ENCODE peak calls at places on chromosome 1, in six cellular contexts. One of them, this sample, is unnamed.

GRCh38 chr1:8428441-8428840 is 110.5 kb downstream of the SLC45A1 start:
- DNase-seq in adrenal gland: no peak
- DNase-seq in fibroblast of lung: no peak
- DNase-seq in cardiac fibroblast: no peak
- DNase-seq in PC-3: no peak
- DNase-seq in HFF-Myc: no peak
- DNase-seq in this sample: no peak

GRCh38 chr1:6253380-6253779 is 7.5 kb downstream of the GPR153 start:
- DNase-seq in fibroblast of lung: no peak
- DNase-seq in adrenal gland: no peak
- DNase-seq in PC-3: no peak
- DNase-seq in HFF-Myc: no peak
- DNase-seq in cardiac fibroblast: no peak
- DNase-seq in this sample: no peak

GRCh38 chr1:117077267-117077666 is 17.1 kb downstream of the TTF2 start:
- DNase-seq in adrenal gland: no peak
- DNase-seq in PC-3: peak; percentile 88
- DNase-seq in fibroblast of lung: peak; percentile 97
- DNase-seq in cardiac fibroblast: peak; percentile 94
- DNase-seq in HFF-Myc: no peak
- DNase-seq in this sample: no peak

GRCh38 chr1:221394011-221394544 is 347.8 kb downstream of the DUSP10 start:
- DNase-seq in HFF-Myc: peak; percentile 29
- DNase-seq in adrenal gland: no peak
- DNase-seq in cardiac fibroblast: peak; percentile 65
- DNase-seq in fibroblast of lung: peak; percentile 90
- DNase-seq in PC-3: peak; percentile 86
- DNase-seq in this sample: no peak

GRCh38 chr1:110487676-110488075 is 31.3 kb downstream of the KCNA10 start:
- DNase-seq in HFF-Myc: no peak
- DNase-seq in cardiac fibroblast: no peak
- DNase-seq in PC-3: no peak
- DNase-seq in adrenal gland: no peak
- DNase-seq in fibroblast of lung: no peak
- DNase-seq in this sample: no peak

GRCh38 chr1:72280714-72281113 is 1.6 kb downstream of the NEGR1 start:
- DNase-seq in adrenal gland: no peak
- DNase-seq in PC-3: peak; percentile 28
- DNase-seq in cardiac fibroblast: peak; percentile 32
- DNase-seq in fibroblast of lung: no peak
- DNase-seq in HFF-Myc: no peak
- DNase-seq in this sample: no peak

GRCh38 chr1:25780318-25781129 is 19.5 kb upstream of the SELENON start:
- DNase-seq in adrenal gland: no peak
- DNase-seq in cardiac fibroblast: no peak
- DNase-seq in HFF-Myc: peak; percentile 31
- DNase-seq in PC-3: peak; percentile 48
- DNase-seq in fibroblast of lung: no peak
- DNase-seq in this sample: no peak

GRCh38 chr1:206608108-206608698 is 4.1 kb downstream of the EIF2D start:
- DNase-seq in cardiac fibroblast: peak; percentile 60
- DNase-seq in adrenal gland: no peak
- DNase-seq in fibroblast of lung: no peak
- DNase-seq in HFF-Myc: no peak
- DNase-seq in PC-3: peak; percentile 68
- DNase-seq in this sample: no peak

GRCh38 chr1:200751717-200752116 is 13.0 kb downstream of the CAMSAP2 start:
- DNase-seq in HFF-Myc: no peak
- DNase-seq in cardiac fibroblast: no peak
- DNase-seq in adrenal gland: no peak
- DNase-seq in fibroblast of lung: peak; percentile 48
- DNase-seq in PC-3: no peak
- DNase-seq in this sample: no peak

GRCh38 chr1:57270926-57271698 is 152.7 kb downstream of the DAB1 start:
- DNase-seq in cardiac fibroblast: no peak
- DNase-seq in adrenal gland: no peak
- DNase-seq in PC-3: no peak
- DNase-seq in HFF-Myc: no peak
- DNase-seq in fibroblast of lung: no peak
- DNase-seq in this sample: no peak

GRCh38 chr1:12528021-12528852 is 89.8 kb downstream of the DHRS3 start:
- DNase-seq in PC-3: peak; percentile 89
- DNase-seq in adrenal gland: peak; percentile 91
- DNase-seq in cardiac fibroblast: peak; percentile 62
- DNase-seq in fibroblast of lung: peak; percentile 56
- DNase-seq in HFF-Myc: no peak
- DNase-seq in this sample: no peak

GRCh38 chr1:9413143-9413876 is 120.6 kb downstream of the SPSB1 start:
- DNase-seq in adrenal gland: peak; percentile 80
- DNase-seq in PC-3: peak; percentile 85
- DNase-seq in fibroblast of lung: peak; percentile 94
- DNase-seq in HFF-Myc: peak; percentile 55
- DNase-seq in cardiac fibroblast: peak; percentile 84
- DNase-seq in this sample: peak; percentile 93

GRCh38 chr1:24351247-24351646 is 32.1 kb downstream of the GRHL3 start:
- DNase-seq in PC-3: no peak
- DNase-seq in HFF-Myc: no peak
- DNase-seq in adrenal gland: no peak
- DNase-seq in fibroblast of lung: no peak
- DNase-seq in cardiac fibroblast: no peak
- DNase-seq in this sample: no peak

GRCh38 chr1:38009088-38009840 is 3.3 kb upstream of the UTP11 start:
- DNase-seq in HFF-Myc: no peak
- DNase-seq in fibroblast of lung: peak; percentile 72
- DNase-seq in adrenal gland: peak; percentile 45
- DNase-seq in cardiac fibroblast: peak; percentile 92
- DNase-seq in PC-3: no peak
- DNase-seq in this sample: no peak
- TF ChIP-seq CTCF in HFF-Myc: no peak
- TF ChIP-seq CTCF in fibroblast of lung: no peak
- TF ChIP-seq CTCF in adrenal gland: no peak
- TF ChIP-seq CTCF in cardiac fibroblast: no peak
- TF ChIP-seq CTCF in PC-3: no peak
- TF ChIP-seq CTCF in this sample: no peak

DNA sequence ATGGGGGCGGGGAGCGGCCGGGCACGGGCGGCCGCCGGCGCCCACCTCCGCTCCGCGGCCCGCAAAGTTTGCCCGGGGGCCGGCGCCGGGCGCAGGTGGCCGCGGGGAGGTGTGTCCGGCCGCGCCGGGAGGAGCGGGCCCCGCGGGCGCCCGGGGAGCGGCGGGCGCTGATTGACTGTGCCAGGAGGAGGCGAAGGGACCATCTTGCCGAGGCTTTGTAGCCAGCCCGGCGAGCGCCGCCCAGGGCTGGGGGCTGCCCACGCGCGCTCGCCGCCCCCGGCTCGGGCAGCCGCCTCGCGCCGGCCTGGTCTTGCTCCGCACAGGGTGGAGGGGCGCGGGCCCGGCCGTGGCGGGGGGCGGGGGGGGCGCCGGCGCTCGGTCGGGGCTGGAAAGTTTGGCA is 432 bp downstream of the EPHB2 start:
- DNase-seq in HFF-Myc: no peak
- DNase-seq in cardiac fibroblast: no peak
- DNase-seq in fibroblast of lung: no peak
- DNase-seq in PC-3: no peak
- DNase-seq in adrenal gland: no peak
- DNase-seq in this sample: no peak
- H3K4me3 ChIP-seq in HFF-Myc: peak overlapping the region; percentile 58
- H3K4me3 ChIP-seq in cardiac fibroblast: peak overlapping the region; percentile 30
- H3K4me3 ChIP-seq in fibroblast of lung: no peak overlapping the region
- H3K4me3 ChIP-seq in PC-3: peak overlapping the region; percentile 81
- H3K4me3 ChIP-seq in adrenal gland: peak overlapping the region; percentile 60
- H3K4me3 ChIP-seq in this sample: no peak overlapping the region

GRCh38 chr1:2539312-2539907 is 9.3 kb upstream of the HES5 start:
- DNase-seq in adrenal gland: no peak
- DNase-seq in fibroblast of lung: no peak
- DNase-seq in PC-3: peak; percentile 47
- DNase-seq in cardiac fibroblast: no peak
- DNase-seq in HFF-Myc: no peak
- DNase-seq in this sample: no peak
- TF ChIP-seq CTCF in adrenal gland: no peak
- TF ChIP-seq CTCF in fibroblast of lung: peak; percentile 35
- TF ChIP-seq CTCF in PC-3: peak; percentile 54
- TF ChIP-seq CTCF in cardiac fibroblast: peak; percentile 34
- TF ChIP-seq CTCF in HFF-Myc: peak; percentile 33
- TF ChIP-seq CTCF in this sample: peak; percentile 56

DNA sequence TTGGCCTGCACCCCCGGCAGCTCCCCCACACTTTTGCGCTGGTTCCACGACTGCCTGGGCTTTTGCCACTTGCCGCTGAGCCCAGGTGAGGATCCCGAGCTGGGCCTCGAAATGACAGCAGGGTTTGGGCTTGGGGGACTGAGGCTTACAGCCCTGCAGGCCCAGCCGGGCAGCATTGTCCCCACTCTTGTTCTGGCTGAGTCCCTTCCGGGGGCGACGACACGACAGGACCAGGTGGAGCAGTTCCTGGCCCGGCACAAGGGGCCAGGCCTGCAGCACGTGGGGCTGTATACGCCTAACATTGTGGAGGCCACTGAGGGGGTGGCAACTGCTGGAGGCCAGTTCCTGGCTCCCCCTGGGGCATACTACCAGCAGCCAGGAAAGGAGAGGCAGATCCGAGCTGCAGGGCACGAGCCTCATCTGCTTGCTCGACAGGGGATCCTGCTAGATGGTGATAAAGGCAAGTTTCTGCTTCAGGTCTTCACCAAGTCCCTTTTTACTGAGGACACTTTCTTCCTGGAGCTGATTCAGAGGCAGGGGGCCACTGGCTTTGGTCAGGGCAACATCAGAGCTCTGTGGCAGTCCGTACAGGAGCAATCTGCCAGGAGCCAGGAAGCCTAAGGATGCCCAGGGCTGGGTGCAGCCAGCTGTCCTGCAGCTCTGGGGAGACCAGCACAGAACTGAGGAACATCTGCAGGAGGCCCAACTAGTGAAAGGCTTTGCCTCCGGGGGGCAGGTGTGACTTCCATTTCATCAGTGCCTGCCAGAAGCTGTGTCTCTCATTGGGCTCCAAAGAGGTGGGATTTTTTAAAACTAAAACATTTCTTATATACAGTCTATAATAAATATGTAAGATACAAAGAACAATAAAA is 1.2 kb downstream of the HPDL start:
- DNase-seq in adrenal gland: no peak
- DNase-seq in HFF-Myc: no peak
- DNase-seq in fibroblast of lung: no peak
- DNase-seq in PC-3: no peak
- DNase-seq in cardiac fibroblast: no peak
- DNase-seq in this sample: no peak
- H3K4me3 ChIP-seq in adrenal gland: no peak overlapping the region
- H3K4me3 ChIP-seq in HFF-Myc: peak overlapping the region; percentile 79
- H3K4me3 ChIP-seq in fibroblast of lung: no peak overlapping the region
- H3K4me3 ChIP-seq in PC-3: no peak overlapping the region
- H3K4me3 ChIP-seq in cardiac fibroblast: no peak overlapping the region
- H3K4me3 ChIP-seq in this sample: peak overlapping the region; percentile 78

DNA sequence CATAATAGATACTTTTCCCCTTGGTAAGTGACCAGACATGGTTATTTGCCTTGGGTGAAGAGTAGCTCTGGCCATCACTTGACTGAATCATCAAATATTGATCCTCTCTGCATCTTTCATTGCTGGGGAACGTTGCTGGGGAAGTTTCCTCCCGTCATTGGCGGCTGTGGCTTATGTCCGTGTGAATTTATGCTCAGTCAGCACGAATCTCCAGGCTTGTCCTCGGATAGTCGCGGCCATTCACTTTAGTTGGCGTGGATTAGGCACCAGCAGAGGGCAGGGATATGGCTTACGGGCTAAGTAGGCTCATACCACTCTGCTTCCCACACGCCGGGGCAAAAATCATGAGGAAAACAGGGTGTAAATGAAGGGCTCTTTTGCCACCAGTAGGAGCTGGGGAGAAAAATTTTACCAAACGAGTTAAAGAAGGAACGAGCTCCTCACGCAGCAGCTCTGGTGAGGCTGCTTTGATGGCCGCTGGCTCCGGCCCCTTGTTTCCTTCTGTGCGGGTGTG is 473.4 kb downstream of the CAMTA1 start:
- DNase-seq in cardiac fibroblast: no peak
- DNase-seq in adrenal gland: peak; percentile 40
- DNase-seq in HFF-Myc: no peak
- DNase-seq in fibroblast of lung: no peak
- DNase-seq in PC-3: no peak
- DNase-seq in this sample: no peak
- TF ChIP-seq CTCF in cardiac fibroblast: no peak
- TF ChIP-seq CTCF in adrenal gland: no peak
- TF ChIP-seq CTCF in HFF-Myc: no peak
- TF ChIP-seq CTCF in fibroblast of lung: no peak
- TF ChIP-seq CTCF in PC-3: no peak
- TF ChIP-seq CTCF in this sample: no peak

DNA sequence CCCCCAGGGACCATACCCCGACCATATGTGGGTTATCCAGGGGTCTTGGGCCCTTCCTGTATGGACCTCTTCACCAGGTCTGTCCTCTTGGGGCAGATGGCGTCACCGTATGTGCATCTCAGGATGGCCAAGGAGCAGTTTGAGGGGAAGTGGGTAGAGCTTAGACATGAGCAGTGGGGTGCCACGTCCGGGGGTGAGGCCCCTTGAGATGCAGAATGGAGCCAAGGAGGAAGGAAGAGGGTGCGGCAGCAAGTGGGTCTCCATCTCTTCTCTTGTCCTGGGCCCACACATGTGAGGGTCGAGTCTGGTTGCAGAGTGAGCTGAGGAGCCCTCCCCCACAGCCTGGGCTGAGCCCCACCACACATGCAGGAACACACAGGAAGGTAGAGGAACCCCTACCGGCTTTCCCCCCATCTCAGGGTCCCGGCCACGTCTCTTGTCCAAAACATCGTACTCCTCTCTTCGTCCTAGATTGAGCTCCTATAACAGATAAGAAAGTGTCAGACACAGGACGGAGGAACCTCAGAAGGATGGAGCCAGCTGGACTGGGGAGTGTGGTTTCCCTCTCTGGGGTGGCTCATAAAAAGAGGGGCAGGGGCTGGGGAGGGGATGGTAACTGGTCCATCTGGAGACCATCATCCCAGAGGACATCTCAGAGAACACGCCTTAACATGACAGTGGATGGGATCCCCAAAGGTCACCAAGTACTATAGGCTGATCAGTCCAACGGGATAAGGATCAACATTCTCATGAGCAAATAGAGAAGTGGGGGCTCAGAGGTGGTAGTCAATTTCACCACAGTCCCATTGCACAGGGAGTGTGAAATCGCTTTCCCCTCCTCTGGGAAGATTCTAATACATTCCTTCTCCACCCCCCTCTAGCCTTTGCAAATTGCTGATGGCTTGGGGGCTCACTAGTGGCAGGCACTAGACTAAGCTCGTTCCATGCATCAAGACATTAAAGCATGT is 79.9 kb downstream of the CD247 start:
- DNase-seq in cardiac fibroblast: no peak
- DNase-seq in HFF-Myc: no peak
- DNase-seq in adrenal gland: no peak
- DNase-seq in fibroblast of lung: no peak
- DNase-seq in PC-3: no peak
- DNase-seq in this sample: no peak
- H3K4me3 ChIP-seq in cardiac fibroblast: no peak overlapping the region
- H3K4me3 ChIP-seq in HFF-Myc: no peak overlapping the region
- H3K4me3 ChIP-seq in adrenal gland: no peak overlapping the region
- H3K4me3 ChIP-seq in fibroblast of lung: no peak overlapping the region
- H3K4me3 ChIP-seq in PC-3: no peak overlapping the region
- H3K4me3 ChIP-seq in this sample: peak overlapping the region; percentile 63

This sample was measured in GM12864.